ENCODE peak calls at places on chromosomes 11 and 22, in four cellular contexts. X is HepG2, N is H1, E is K562. D is an unnamed sample.

GRCh38 chr22:27984723-27985122 is 65.7 kb upstream of the PITPNB start:
- DNase-seq in X (no peak), N (no peak), E (no peak), D (no peak)

GRCh38 chr11:17328856-17329490 is 22.6 kb upstream of the NCR3LG1 start:
- DNase-seq in X (no peak), N (no peak), E (no peak), D (no peak)

GRCh38 chr22:41446057-41446501 is 522 bp downstream of the TOB2 start:
- DNase-seq in X (no peak), N (no peak), E (peak; percentile 23), D (no peak)

GRCh38 chr11:102400603-102401002 is 52.0 kb downstream of the TMEM123 start:
- DNase-seq in X (no peak), N (no peak), E (no peak), D (no peak)

GRCh38 chr22:36776722-36777121 is 803 bp upstream of the IFT27 start:
- DNase-seq in X (no peak), N (no peak), E (no peak), D (no peak)

GRCh38 chr22:30324008-30324730 is 2.6 kb downstream of the TBC1D10A start:
- DNase-seq in X (no peak), N (no peak), E (no peak), D (no peak)

GRCh38 chr11:26780686-26781085 is 58.8 kb upstream of the SLC5A12 start:
- DNase-seq in X (no peak), N (no peak), E (no peak), D (no peak)

GRCh38 chr22:20563464-20563906 is 56.1 kb downstream of the MED15 start:
- DNase-seq in X (no peak), N (no peak), E (no peak), D (no peak)

GRCh38 chr22:37906364-37907008 is 389 bp downstream of the MICALL1 start:
- DNase-seq in X (no peak), N (no peak), E (peak; percentile 35), D (no peak)

GRCh38 chr22:25062378-25063095 is 110.0 kb downstream of the KIAA1671 start:
- DNase-seq in X (no peak), N (no peak), E (no peak), D (no peak)

GRCh38 chr11:116853461-116854073 is 16.1 kb upstream of the APOA1 start:
- DNase-seq in X (no peak), N (no peak), E (no peak), D (no peak)

GRCh38 chr11:47617417-47617809 is 23.2 kb upstream of the C1QTNF4 start:
- DNase-seq in X (no peak), N (no peak), E (no peak), D (no peak)

GRCh38 chr22:46214149-46214548 is 35.9 kb downstream of the CDPF1 start:
- DNase-seq in X (no peak), N (no peak), E (no peak), D (no peak)

GRCh38 chr11:116310215-116310614 is 462.6 kb downstream of the BUD13 start:
- DNase-seq in X (no peak), N (no peak), E (no peak), D (no peak)

GRCh38 chr22:47152236-47152635 is 389.8 kb downstream of the TBC1D22A start:
- DNase-seq in X (no peak), N (no peak), E (no peak), D (no peak)

GRCh38 chr11:118618991-118619375 is 11.6 kb downstream of the PHLDB1 start:
- DNase-seq in X (no peak), N (no peak), E (no peak), D (no peak)

GRCh38 chr22:25091449-25091848 is 108.2 kb upstream of the CRYBB3 start:
- DNase-seq in X (no peak), N (no peak), E (no peak), D (no peak)

GRCh38 chr11:34650528-34650927 is 29.6 kb downstream of the EHF start:
- DNase-seq in X (no peak), N (no peak), E (peak; percentile 65), D (no peak)

GRCh38 chr11:47466701-47467250 is 17.8 kb upstream of the RAPSN start:
- DNase-seq in X (no peak), N (no peak), E (no peak), D (no peak)

GRCh38 chr11:7462706-7463105 is 22.6 kb upstream of the OLFML1 start:
- DNase-seq in X (no peak), N (no peak), E (no peak), D (no peak)

GRCh38 chr11:72844356-72844755 is 30.1 kb downstream of the ATG16L2 start:
- DNase-seq in X (no peak), N (no peak), E (no peak), D (no peak)

GRCh38 chr11:126963115-126963514 is 37.5 kb downstream of the KIRREL3 start:
- DNase-seq in X (no peak), N (no peak), E (no peak), D (no peak)

GRCh38 chr11:93905384-93905783 is 55.0 kb upstream of the VSTM5 start:
- DNase-seq in X (peak; percentile 33), N (no peak), E (no peak), D (no peak)

GRCh38 chr11:118263694-118264567 is at the start of gene MPZL2:
- DNase-seq in X (peak; percentile 81), N (no peak), E (no peak), D (no peak)

GRCh38 chr22:20430641-20431519 is 6.7 kb downstream of the SCARF2 start:
- DNase-seq in X (no peak), N (no peak), E (no peak), D (peak; percentile 73)

DNA sequence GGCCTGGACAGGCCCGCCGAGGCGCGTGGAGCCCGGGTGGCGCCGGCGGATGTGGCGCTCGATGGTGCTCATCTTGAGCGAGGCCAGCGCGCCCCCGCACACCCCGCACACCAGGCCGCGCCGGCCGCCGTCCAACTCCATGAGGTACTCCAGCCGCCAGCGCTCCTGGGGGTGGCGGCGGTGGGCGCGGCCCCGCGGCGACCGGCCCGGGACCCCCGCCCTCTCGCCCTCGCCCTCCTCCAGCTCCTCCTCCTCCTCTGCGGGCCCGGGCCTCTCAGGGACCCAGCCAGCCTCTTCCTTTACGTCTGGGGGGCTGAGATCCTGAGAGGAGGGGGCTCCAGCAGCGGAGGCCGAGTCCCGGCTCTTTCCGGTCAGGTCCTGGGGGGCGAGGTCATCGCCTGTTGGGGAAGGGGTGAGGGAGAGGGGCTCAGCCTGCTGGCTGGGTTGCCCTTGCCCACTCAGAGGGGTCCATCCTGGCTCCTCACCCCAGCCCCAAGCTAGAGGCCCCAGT is 4.3 kb downstream of the ZFTA start:
- DNase-seq in X (no peak), N (no peak), E (no peak), D (no peak)
- TF ChIP-seq RNF2 in X (no peak), N (no peak), E (no peak), D (no peak)

DNA sequence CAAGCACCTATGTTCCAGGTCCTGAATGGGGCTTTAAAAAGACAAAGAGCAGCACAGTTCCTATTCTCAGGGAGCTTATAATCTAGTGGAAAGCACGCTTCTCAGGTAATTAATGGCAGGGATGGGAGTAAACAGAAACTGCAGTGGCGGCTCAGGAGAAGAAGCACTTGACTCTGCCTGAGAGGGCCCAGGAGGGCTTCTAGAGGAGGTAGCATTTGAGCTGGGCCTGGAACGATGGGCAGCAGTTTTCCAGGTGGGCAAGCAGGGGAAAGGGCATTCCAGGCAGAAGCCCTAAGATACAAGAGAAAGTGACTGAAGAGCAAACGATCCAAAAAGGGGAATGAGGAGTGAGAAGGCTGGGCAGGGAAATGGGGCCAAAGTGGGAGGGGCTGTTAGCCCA is 37.1 kb upstream of the CHST1 start:
- DNase-seq in X (no peak), N (no peak), E (no peak), D (no peak)
- TF ChIP-seq CHD2 in X (no peak), N (no peak), E (no peak), D (no peak)

DNA sequence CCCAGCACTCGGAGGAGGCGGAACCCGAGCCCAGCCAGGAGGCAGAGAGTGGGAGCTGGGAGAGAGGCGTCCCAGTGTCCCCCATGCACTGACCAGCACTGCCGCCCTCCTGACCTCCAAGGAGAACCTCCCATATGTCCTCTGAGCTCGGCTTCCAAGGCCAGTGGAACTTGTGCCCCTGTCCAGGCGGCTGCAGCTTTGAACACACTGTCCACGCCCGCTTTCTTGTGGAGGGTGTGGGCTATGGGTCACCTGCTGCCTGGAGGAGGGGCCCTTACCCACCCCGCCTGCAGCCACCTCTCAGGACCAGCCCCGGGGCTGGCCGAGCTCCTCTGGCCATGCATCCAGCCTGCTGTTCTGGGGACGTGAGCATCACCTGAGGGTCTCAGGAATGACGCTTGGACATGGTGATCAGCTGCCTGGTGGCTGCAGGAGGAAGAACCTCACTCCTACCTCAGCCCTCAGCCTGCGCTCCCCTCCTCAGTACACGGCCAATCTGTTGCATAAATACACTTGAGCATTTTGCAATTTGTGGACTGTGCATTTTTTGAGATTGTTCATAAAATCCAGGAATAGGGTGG is 22.2 kb upstream of the MUC5B start:
- DNase-seq in X (no peak), N (no peak), E (no peak), D (no peak)
- TF ChIP-seq PHF8 in X (no peak), N (no peak), E (no peak), D (no peak)

GRCh38 chr11:134049303-134049702 is 19.6 kb upstream of the JAM3 start:
- DNase-seq in X (no peak), N (no peak), E (no peak), D (no peak)

GRCh38 chr11:134048028-134048427 is 20.8 kb upstream of the JAM3 start:
- DNase-seq in X (no peak), N (no peak), E (no peak), D (no peak)

GRCh38 chr11:134046681-134047449 is 22.0 kb upstream of the JAM3 start:
- DNase-seq in X (no peak), N (no peak), E (no peak), D (no peak)

GRCh38 chr11:134045799-134046635 is 22.9 kb upstream of the JAM3 start:
- DNase-seq in X (no peak), N (no peak), E (no peak), D (no peak)

GRCh38 chr11:134047586-134047999 is 21.3 kb upstream of the JAM3 start:
- DNase-seq in X (no peak), N (no peak), E (no peak), D (no peak)
- TF ChIP-seq RNF2 in X (no peak), N (no peak), E (no peak), D (no peak)

DNA sequence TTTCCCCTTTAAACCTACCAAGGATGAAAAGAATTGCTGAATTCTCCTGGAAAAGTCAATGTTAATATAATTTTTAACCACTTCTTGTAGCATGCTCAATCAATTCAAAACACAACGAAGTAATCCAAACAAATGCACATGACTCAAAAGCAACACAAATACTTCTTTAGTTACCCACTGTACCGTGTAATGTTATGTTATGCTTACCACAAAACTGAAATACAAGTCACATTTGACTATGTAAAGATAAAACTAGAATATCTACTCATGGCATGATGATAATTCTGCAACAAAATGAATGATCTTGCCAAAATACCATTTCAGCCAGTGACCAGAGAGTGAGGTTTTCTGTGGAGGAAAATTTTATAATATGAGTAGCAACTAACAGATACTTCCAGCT is 587.0 kb downstream of the DLG2 start:
- DNase-seq in X (no peak), N (no peak), E (no peak), D (no peak)
- TF ChIP-seq CHD2 in X (no peak), N (no peak), E (no peak), D (no peak)

DNA sequence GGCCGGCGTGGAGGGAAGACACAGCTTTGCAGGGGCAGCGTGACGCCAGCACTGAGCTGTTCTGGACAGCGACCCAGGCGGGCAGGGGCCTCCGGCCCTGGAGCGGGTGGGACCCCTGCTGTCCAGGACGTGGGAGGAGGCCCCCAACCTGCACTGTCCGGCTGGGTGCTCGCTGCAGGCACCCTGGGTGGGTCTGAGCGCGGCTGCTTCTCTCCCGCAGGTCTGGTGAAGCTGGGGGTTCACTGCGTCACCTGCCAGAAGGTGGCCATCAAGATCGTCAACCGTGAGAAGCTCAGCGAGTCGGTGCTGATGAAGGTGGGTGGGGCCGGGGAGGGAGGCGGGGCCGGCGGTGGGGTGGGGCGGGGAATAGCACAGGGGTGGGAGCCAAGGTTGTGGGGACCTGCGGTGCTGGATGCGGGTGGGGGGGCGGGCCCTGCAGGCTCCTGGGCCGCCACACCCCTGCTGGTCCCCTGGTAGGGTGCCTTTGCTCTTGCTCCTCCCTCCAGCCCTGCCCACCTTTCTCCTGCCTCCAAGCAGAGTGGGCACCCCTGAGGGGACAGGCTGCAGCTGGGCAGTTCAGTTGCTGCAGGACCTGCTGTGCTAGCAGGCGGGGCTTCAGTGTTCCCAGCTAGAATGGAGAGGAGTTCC is 46.2 kb downstream of the BRSK2 start:
- DNase-seq in X (no peak), N (no peak), E (peak; percentile 42), D (peak; percentile 52)
- TF ChIP-seq PHF8 in X (no peak), N (no peak), E (no peak), D (no peak)